ENCODE peak calls at places on chromosome 9, in eight cellular contexts. G is HCT116, K is neural progenitor cell, B is GM23338, L is fibroblast of lung, X is PC-3, Y is hepatocyte, D is mammary epithelial cell. Q is an unnamed sample. For H3K4me1, the result is how much of the 10 kb centered on the place peaks cover.

GRCh38 chr9:112705773-112706427 is 12.0 kb downstream of the INIP start:
- DNase-seq in D (peak), K (peak), G (no peak), B (peak), Y (peak), X (peak), L (peak), Q (no peak)

GRCh38 chr9:69946800-69947437 is 96.7 kb upstream of the MAMDC2 start:
- DNase-seq in K (no peak), X (peak), B (no peak), G (peak), L (peak), D (peak), Y (peak), Q (no peak)

GRCh38 chr9:73270967-73271722 is 119.5 kb downstream of the ANXA1 start:
- DNase-seq in Y (peak), K (no peak), B (no peak), X (peak), D (peak), L (peak), G (peak), Q (no peak)

GRCh38 chr9:2872307-2872940 is 28.5 kb upstream of the PUM3 start:
- DNase-seq in L (peak), B (peak), Y (peak), K (peak), G (peak), D (peak), X (peak), Q (no peak)

GRCh38 chr9:124479947-124480620 is 27.1 kb downstream of the NR5A1 start:
- DNase-seq in K (no peak), L (no peak), X (no peak), D (no peak), G (no peak), B (no peak), Y (no peak), Q (no peak)

GRCh38 chr9:89992326-89993208 is 387.8 kb downstream of the GADD45G start:
- DNase-seq in L (no peak), Y (no peak), D (no peak), G (no peak), B (no peak), X (no peak), K (no peak), Q (no peak)

GRCh38 chr9:83062653-83063527 is at the start of gene RASEF:
- DNase-seq in K (peak), L (peak), B (peak), X (peak), Y (peak), D (peak), G (no peak), Q (no peak)

GRCh38 chr9:4137755-4138154 is 162.1 kb downstream of the GLIS3 start:
- DNase-seq in X (peak), L (peak), G (no peak), B (no peak), D (peak), Y (no peak), K (no peak), Q (no peak)

GRCh38 chr9:107465467-107466451 is 23.8 kb downstream of the KLF4 start:
- DNase-seq in D (peak), X (peak), K (peak), L (peak), B (peak), Y (peak), G (no peak), Q (no peak)

GRCh38 chr9:82275531-82275930 is 287.0 kb downstream of the SPATA31D1 start:
- DNase-seq in L (peak), X (no peak), D (peak), G (no peak), Y (no peak), B (no peak), K (no peak), Q (no peak)

GRCh38 chr9:91174772-91175171 is 186.9 kb downstream of the AUH start:
- DNase-seq in X (no peak), D (no peak), G (no peak), L (no peak), B (no peak), K (no peak), Y (no peak), Q (no peak)

GRCh38 chr9:30575218-30575617 is 1809.2 kb upstream of the ACO1 start:
- DNase-seq in D (no peak), Y (no peak), K (no peak), G (no peak), L (no peak), X (no peak), B (no peak), Q (no peak)

GRCh38 chr9:121026260-121026691 is 23.8 kb downstream of the C5 start:
- DNase-seq in X (peak), Y (no peak), B (no peak), D (no peak), L (peak), K (no peak), G (no peak), Q (no peak)

GRCh38 chr9:73780916-73781315 is 629.3 kb downstream of the ANXA1 start:
- DNase-seq in B (no peak), X (peak), L (peak), D (peak), Y (peak), K (no peak), G (no peak), Q (no peak)

GRCh38 chr9:114799441-114799840 is 6.4 kb downstream of the TNFSF15 start:
- DNase-seq in K (peak), D (no peak), L (no peak), X (no peak), B (peak), G (no peak), Y (peak), Q (no peak)

GRCh38 chr9:113164536-113165300 is 13.9 kb downstream of the SLC31A2 start:
- DNase-seq in Y (no peak), G (no peak), D (no peak), X (no peak), L (peak), K (no peak), B (no peak), Q (no peak)

GRCh38 chr9:133961226-133962165 is 30.6 kb downstream of the VAV2 start:
- DNase-seq in L (no peak), B (no peak), K (no peak), X (no peak), D (no peak), G (no peak), Y (no peak), Q (no peak)

GRCh38 chr9:130699047-130699446 is 5.5 kb downstream of the EXOSC2 start:
- DNase-seq in K (no peak), X (no peak), L (no peak), D (no peak), Y (no peak), B (no peak), G (no peak), Q (no peak)

GRCh38 chr9:34687631-34688030 is 3.4 kb downstream of the CCL19 start:
- DNase-seq in Y (no peak), K (no peak), D (no peak), B (no peak), X (no peak), L (no peak), G (no peak), Q (no peak)

GRCh38 chr9:682633-683508 is 158.6 kb upstream of the DMRT1 start:
- DNase-seq in K (peak), G (no peak), Y (peak), X (peak), D (peak), L (peak), B (no peak), Q (no peak)
- H2AFZ ChIP-seq in K (no peak), G (no peak), Y (no peak), X (peak), D (peak), L (no peak), B (no peak), Q (no peak)

GRCh38 chr9:76904661-76905457 is 1.1 kb downstream of the PRUNE2 start:
- DNase-seq in X (no peak), K (no peak), B (no peak), L (no peak), D (no peak), G (no peak), Y (no peak), Q (no peak)

GRCh38 chr9:76905984-76906861 is at the start of gene PRUNE2:
- DNase-seq in K (peak), L (peak), G (no peak), B (peak), X (peak), D (peak), Y (peak), Q (no peak)

GRCh38 chr9:76902395-76902794 is 3.5 kb downstream of the PRUNE2 start:
- DNase-seq in K (no peak), G (no peak), Y (no peak), X (no peak), D (no peak), L (no peak), B (no peak), Q (no peak)

GRCh38 chr9:76901801-76902200 is 4.1 kb downstream of the PRUNE2 start:
- DNase-seq in D (no peak), L (no peak), K (no peak), X (no peak), B (no peak), G (no peak), Y (no peak), Q (no peak)

DNA sequence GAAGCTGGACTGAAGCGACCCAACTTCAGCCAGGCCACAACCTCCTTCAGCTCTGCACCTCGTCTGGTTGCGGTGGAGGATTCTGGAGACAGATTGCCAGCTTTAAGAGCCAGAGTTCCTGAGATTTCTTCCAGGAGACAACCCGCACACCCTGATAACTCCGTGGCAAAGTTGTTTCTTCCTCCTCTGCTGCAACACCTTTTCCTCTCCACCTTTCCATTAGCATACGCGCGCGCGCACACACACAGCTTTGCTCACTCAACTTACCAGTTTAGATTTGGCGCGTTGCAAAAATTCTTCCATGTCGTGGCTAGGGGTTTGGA is 292 bp downstream of the PRUNE2 start:
- DNase-seq in B (peak), X (no peak), K (no peak), L (peak), G (no peak), D (no peak), Y (no peak), Q (no peak)
- TF ChIP-seq EZH2 in B (no peak), X (no peak), K (no peak), L (peak), G (no peak), D (no peak), Y (no peak), Q (no peak)

DNA sequence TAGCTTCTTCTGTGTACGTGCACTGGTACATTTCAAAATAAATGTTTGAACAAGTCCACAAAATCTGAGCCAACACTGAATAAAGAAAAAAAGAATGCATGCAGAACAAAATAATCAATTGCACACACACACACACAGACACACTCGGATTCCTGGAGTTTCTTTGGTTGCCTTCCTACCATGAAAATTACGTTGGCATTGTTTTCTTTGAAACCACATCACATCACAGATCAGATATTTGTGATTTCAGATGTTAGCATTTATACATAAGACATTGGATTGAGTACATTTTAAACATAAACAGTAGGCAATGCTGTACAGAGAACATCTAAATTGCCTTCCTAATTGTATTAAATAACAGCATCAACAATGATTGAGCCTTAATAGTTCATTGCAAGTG is 101.5 kb upstream of the IFNE start:
- DNase-seq in Y (no peak), L (peak), X (no peak), B (no peak), K (no peak), D (no peak), G (no peak), Q (no peak)
- H3K4me1 ChIP-seq in Y (under half), L (under half), X (under half), B (under half), K (under half), D (under half), G (half or more), Q (under half)

GRCh38 chr9:79592736-79593493 is 21.1 kb downstream of the TLE4 start:
- DNase-seq in K (no peak), B (no peak), D (peak), X (no peak), Y (no peak), G (no peak), L (no peak), Q (peak)
- H2AFZ ChIP-seq in K (no peak), B (no peak), D (no peak), X (no peak), Y (no peak), G (no peak), L (no peak), Q (no peak)

DNA sequence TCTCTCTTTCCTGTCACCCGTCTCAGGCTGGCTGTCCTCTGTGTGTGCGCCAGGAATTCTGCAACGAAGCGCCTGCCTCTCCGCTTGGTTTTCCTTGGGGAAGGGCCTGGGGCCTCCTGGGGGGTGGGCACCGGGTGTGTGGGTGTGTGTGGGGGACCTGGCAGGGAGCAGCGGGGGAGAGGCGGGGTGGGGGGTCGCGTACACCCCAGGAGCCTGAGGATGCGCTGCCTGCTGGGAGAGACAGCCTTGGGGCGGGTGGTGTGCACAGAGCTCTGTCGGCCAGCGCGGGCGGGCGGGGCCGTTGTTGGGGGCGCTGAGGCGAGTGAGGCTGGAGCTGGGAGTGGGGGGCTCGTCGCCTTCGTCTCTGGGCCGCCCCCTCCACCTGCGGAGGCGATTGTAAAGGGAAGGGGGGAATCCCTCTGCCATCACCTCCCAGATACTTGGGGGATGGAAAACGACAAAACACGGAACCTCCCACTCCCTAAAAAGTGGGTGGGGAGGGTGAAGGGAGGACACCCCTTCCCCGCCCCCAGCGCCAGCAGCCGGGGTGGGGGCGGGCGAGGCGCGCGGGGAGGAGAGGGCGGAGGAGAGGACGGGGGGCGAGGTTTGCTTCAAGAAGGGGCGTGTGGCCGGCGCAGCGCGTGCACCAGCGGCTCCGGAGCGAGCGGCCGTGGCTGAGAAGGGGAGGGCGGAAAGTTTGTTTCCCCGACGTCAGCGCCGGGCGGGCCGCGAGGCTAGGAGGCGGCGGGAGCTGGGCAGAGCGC is at the start of gene PRRX2:
- DNase-seq in X (no peak), B (peak), D (no peak), G (no peak), L (peak), Y (peak), K (peak), Q (no peak)
- TF ChIP-seq EZH2 in X (no peak), B (peak), D (no peak), G (no peak), L (peak), Y (no peak), K (peak), Q (no peak)

DNA sequence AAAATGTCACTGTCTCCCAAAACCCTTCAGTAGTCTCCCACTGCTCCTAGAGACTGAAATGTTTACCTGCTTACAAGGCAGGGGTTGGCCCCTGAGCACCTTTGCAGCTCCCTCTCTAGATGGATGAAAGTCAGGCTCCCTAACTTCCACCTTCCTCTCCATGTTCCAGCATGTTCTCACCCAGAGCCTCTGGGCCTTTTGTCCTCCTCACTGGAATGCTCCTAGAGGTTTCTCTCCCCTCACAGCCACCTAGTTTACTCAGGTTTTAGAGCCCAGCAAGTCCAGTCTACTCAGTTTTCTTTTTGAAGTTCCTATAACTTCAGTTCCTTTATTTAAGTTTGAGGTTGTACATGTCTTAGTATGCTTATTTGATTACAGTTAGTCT is 815 bp upstream of the URM1 start:
- DNase-seq in B (no peak), K (no peak), G (no peak), X (no peak), L (no peak), D (peak), Y (no peak), Q (no peak)
- H3K4me1 ChIP-seq in B (under half), K (under half), G (under half), X (under half), L (under half), D (under half), Y (under half), Q (under half)